ENCODE peak calls at places on chromosome 17, in nine cellular contexts. One of them, this sample, is unnamed.

GRCh38 chr17:57832711-57833596 is 16.9 kb downstream of the MRPS23 start:
- DNase-seq in activated CD8-positive, alpha-beta memory T cell treated with anti-CD3 and anti-CD28 coated beads, Interleukin-2, amount 50 U/mL, for 4 hours: peak; percentile 69
- DNase-seq in NCI-H2081: peak; percentile 83
- DNase-seq in stimulated activated CD4-positive, alpha-beta T cell treated with anti-CD3 and anti-CD28 coated beads, Interleukin-1b, Interleukin-23, amount 100 ng/mL, for 24 hours: peak; percentile 49
- DNase-seq in non-pigmented ciliary epithelial cell: no peak
- DNase-seq in COR-L47: peak; percentile 81
- DNase-seq in amygdala: peak; percentile 22
- DNase-seq in heart right ventricle: peak; percentile 74
- DNase-seq in tibial nerve: peak; percentile 71
- DNase-seq in this sample: peak; percentile 81

GRCh38 chr17:58369214-58370031 is 17.4 kb upstream of the SUPT4H1 start:
- DNase-seq in activated CD8-positive, alpha-beta memory T cell treated with anti-CD3 and anti-CD28 coated beads, Interleukin-2, amount 50 U/mL, for 4 hours: no peak
- DNase-seq in NCI-H2081: no peak
- DNase-seq in stimulated activated CD4-positive, alpha-beta T cell treated with anti-CD3 and anti-CD28 coated beads, Interleukin-1b, Interleukin-23, amount 100 ng/mL, for 24 hours: no peak
- DNase-seq in non-pigmented ciliary epithelial cell: no peak
- DNase-seq in COR-L47: no peak
- DNase-seq in amygdala: no peak
- DNase-seq in heart right ventricle: no peak
- DNase-seq in tibial nerve: no peak
- DNase-seq in this sample: no peak

GRCh38 chr17:41520821-41521521 is 2.3 kb upstream of the KRT15 start:
- DNase-seq in activated CD8-positive, alpha-beta memory T cell treated with anti-CD3 and anti-CD28 coated beads, Interleukin-2, amount 50 U/mL, for 4 hours: no peak
- DNase-seq in NCI-H2081: peak; percentile 89
- DNase-seq in stimulated activated CD4-positive, alpha-beta T cell treated with anti-CD3 and anti-CD28 coated beads, Interleukin-1b, Interleukin-23, amount 100 ng/mL, for 24 hours: no peak
- DNase-seq in non-pigmented ciliary epithelial cell: no peak
- DNase-seq in COR-L47: peak; percentile 91
- DNase-seq in amygdala: no peak
- DNase-seq in heart right ventricle: no peak
- DNase-seq in tibial nerve: no peak
- DNase-seq in this sample: no peak

GRCh38 chr17:8131844-8132441 is 8.0 kb upstream of the HES7 start:
- DNase-seq in activated CD8-positive, alpha-beta memory T cell treated with anti-CD3 and anti-CD28 coated beads, Interleukin-2, amount 50 U/mL, for 4 hours: no peak
- DNase-seq in NCI-H2081: no peak
- DNase-seq in stimulated activated CD4-positive, alpha-beta T cell treated with anti-CD3 and anti-CD28 coated beads, Interleukin-1b, Interleukin-23, amount 100 ng/mL, for 24 hours: no peak
- DNase-seq in non-pigmented ciliary epithelial cell: no peak
- DNase-seq in COR-L47: no peak
- DNase-seq in amygdala: no peak
- DNase-seq in heart right ventricle: no peak
- DNase-seq in tibial nerve: no peak
- DNase-seq in this sample: no peak

GRCh38 chr17:17189559-17189958 is 16.6 kb downstream of the PLD6 start:
- DNase-seq in activated CD8-positive, alpha-beta memory T cell treated with anti-CD3 and anti-CD28 coated beads, Interleukin-2, amount 50 U/mL, for 4 hours: no peak
- DNase-seq in NCI-H2081: no peak
- DNase-seq in stimulated activated CD4-positive, alpha-beta T cell treated with anti-CD3 and anti-CD28 coated beads, Interleukin-1b, Interleukin-23, amount 100 ng/mL, for 24 hours: no peak
- DNase-seq in non-pigmented ciliary epithelial cell: no peak
- DNase-seq in COR-L47: no peak
- DNase-seq in amygdala: no peak
- DNase-seq in heart right ventricle: no peak
- DNase-seq in tibial nerve: no peak
- DNase-seq in this sample: no peak

GRCh38 chr17:43848601-43849000 is 1.6 kb downstream of the CD300LG start:
- DNase-seq in activated CD8-positive, alpha-beta memory T cell treated with anti-CD3 and anti-CD28 coated beads, Interleukin-2, amount 50 U/mL, for 4 hours: no peak
- DNase-seq in NCI-H2081: no peak
- DNase-seq in stimulated activated CD4-positive, alpha-beta T cell treated with anti-CD3 and anti-CD28 coated beads, Interleukin-1b, Interleukin-23, amount 100 ng/mL, for 24 hours: no peak
- DNase-seq in non-pigmented ciliary epithelial cell: no peak
- DNase-seq in COR-L47: no peak
- DNase-seq in amygdala: no peak
- DNase-seq in heart right ventricle: no peak
- DNase-seq in tibial nerve: no peak
- DNase-seq in this sample: no peak

GRCh38 chr17:40866838-40867237 is at the start of gene KRT12:
- DNase-seq in activated CD8-positive, alpha-beta memory T cell treated with anti-CD3 and anti-CD28 coated beads, Interleukin-2, amount 50 U/mL, for 4 hours: no peak
- DNase-seq in NCI-H2081: no peak
- DNase-seq in stimulated activated CD4-positive, alpha-beta T cell treated with anti-CD3 and anti-CD28 coated beads, Interleukin-1b, Interleukin-23, amount 100 ng/mL, for 24 hours: no peak
- DNase-seq in non-pigmented ciliary epithelial cell: no peak
- DNase-seq in COR-L47: no peak
- DNase-seq in amygdala: no peak
- DNase-seq in heart right ventricle: no peak
- DNase-seq in tibial nerve: no peak
- DNase-seq in this sample: no peak

GRCh38 chr17:491086-492014 is 138.7 kb upstream of the RPH3AL start:
- DNase-seq in activated CD8-positive, alpha-beta memory T cell treated with anti-CD3 and anti-CD28 coated beads, Interleukin-2, amount 50 U/mL, for 4 hours: peak; percentile 35
- DNase-seq in NCI-H2081: no peak
- DNase-seq in stimulated activated CD4-positive, alpha-beta T cell treated with anti-CD3 and anti-CD28 coated beads, Interleukin-1b, Interleukin-23, amount 100 ng/mL, for 24 hours: no peak
- DNase-seq in non-pigmented ciliary epithelial cell: no peak
- DNase-seq in COR-L47: no peak
- DNase-seq in amygdala: no peak
- DNase-seq in heart right ventricle: peak; percentile 43
- DNase-seq in tibial nerve: no peak
- DNase-seq in this sample: peak; percentile 37

GRCh38 chr17:16407911-16408588 is 7.3 kb upstream of the TRPV2 start:
- DNase-seq in activated CD8-positive, alpha-beta memory T cell treated with anti-CD3 and anti-CD28 coated beads, Interleukin-2, amount 50 U/mL, for 4 hours: no peak
- DNase-seq in NCI-H2081: no peak
- DNase-seq in stimulated activated CD4-positive, alpha-beta T cell treated with anti-CD3 and anti-CD28 coated beads, Interleukin-1b, Interleukin-23, amount 100 ng/mL, for 24 hours: no peak
- DNase-seq in non-pigmented ciliary epithelial cell: no peak
- DNase-seq in COR-L47: peak; percentile 16
- DNase-seq in amygdala: no peak
- DNase-seq in heart right ventricle: peak; percentile 73
- DNase-seq in tibial nerve: peak; percentile 82
- DNase-seq in this sample: peak; percentile 77

GRCh38 chr17:66415366-66416206 is 113.2 kb downstream of the PRKCA start:
- DNase-seq in activated CD8-positive, alpha-beta memory T cell treated with anti-CD3 and anti-CD28 coated beads, Interleukin-2, amount 50 U/mL, for 4 hours: no peak
- DNase-seq in NCI-H2081: no peak
- DNase-seq in stimulated activated CD4-positive, alpha-beta T cell treated with anti-CD3 and anti-CD28 coated beads, Interleukin-1b, Interleukin-23, amount 100 ng/mL, for 24 hours: no peak
- DNase-seq in non-pigmented ciliary epithelial cell: no peak
- DNase-seq in COR-L47: no peak
- DNase-seq in amygdala: no peak
- DNase-seq in heart right ventricle: no peak
- DNase-seq in tibial nerve: no peak
- DNase-seq in this sample: peak; percentile 79

GRCh38 chr17:78923660-78924453 is 1.3 kb downstream of the TIMP2 start:
- DNase-seq in activated CD8-positive, alpha-beta memory T cell treated with anti-CD3 and anti-CD28 coated beads, Interleukin-2, amount 50 U/mL, for 4 hours: peak; percentile 60
- DNase-seq in NCI-H2081: no peak
- DNase-seq in stimulated activated CD4-positive, alpha-beta T cell treated with anti-CD3 and anti-CD28 coated beads, Interleukin-1b, Interleukin-23, amount 100 ng/mL, for 24 hours: no peak
- DNase-seq in non-pigmented ciliary epithelial cell: no peak
- DNase-seq in COR-L47: peak; percentile 20
- DNase-seq in amygdala: no peak
- DNase-seq in heart right ventricle: peak; percentile 47
- DNase-seq in tibial nerve: peak; percentile 60
- DNase-seq in this sample: peak; percentile 80

GRCh38 chr17:82440991-82441627 is 9.4 kb downstream of the CYBC1 start:
- DNase-seq in activated CD8-positive, alpha-beta memory T cell treated with anti-CD3 and anti-CD28 coated beads, Interleukin-2, amount 50 U/mL, for 4 hours: no peak
- DNase-seq in NCI-H2081: no peak
- DNase-seq in stimulated activated CD4-positive, alpha-beta T cell treated with anti-CD3 and anti-CD28 coated beads, Interleukin-1b, Interleukin-23, amount 100 ng/mL, for 24 hours: no peak
- DNase-seq in non-pigmented ciliary epithelial cell: no peak
- DNase-seq in COR-L47: no peak
- DNase-seq in amygdala: no peak
- DNase-seq in heart right ventricle: no peak
- DNase-seq in tibial nerve: no peak
- DNase-seq in this sample: no peak

GRCh38 chr17:77286641-77287431 is 146.1 kb downstream of the SEC14L1 start:
- DNase-seq in activated CD8-positive, alpha-beta memory T cell treated with anti-CD3 and anti-CD28 coated beads, Interleukin-2, amount 50 U/mL, for 4 hours: no peak
- DNase-seq in NCI-H2081: peak; percentile 96
- DNase-seq in stimulated activated CD4-positive, alpha-beta T cell treated with anti-CD3 and anti-CD28 coated beads, Interleukin-1b, Interleukin-23, amount 100 ng/mL, for 24 hours: no peak
- DNase-seq in non-pigmented ciliary epithelial cell: no peak
- DNase-seq in COR-L47: peak; percentile 81
- DNase-seq in amygdala: no peak
- DNase-seq in heart right ventricle: peak; percentile 49
- DNase-seq in tibial nerve: no peak
- DNase-seq in this sample: peak; percentile 41

GRCh38 chr17:36674278-36674650 is 72.9 kb downstream of the MRM1 start:
- DNase-seq in activated CD8-positive, alpha-beta memory T cell treated with anti-CD3 and anti-CD28 coated beads, Interleukin-2, amount 50 U/mL, for 4 hours: peak; percentile 26
- DNase-seq in NCI-H2081: no peak
- DNase-seq in stimulated activated CD4-positive, alpha-beta T cell treated with anti-CD3 and anti-CD28 coated beads, Interleukin-1b, Interleukin-23, amount 100 ng/mL, for 24 hours: no peak
- DNase-seq in non-pigmented ciliary epithelial cell: no peak
- DNase-seq in COR-L47: no peak
- DNase-seq in amygdala: no peak
- DNase-seq in heart right ventricle: no peak
- DNase-seq in tibial nerve: no peak
- DNase-seq in this sample: no peak

GRCh38 chr17:57755479-57756070 is 10.5 kb upstream of the CCDC182 start:
- DNase-seq in activated CD8-positive, alpha-beta memory T cell treated with anti-CD3 and anti-CD28 coated beads, Interleukin-2, amount 50 U/mL, for 4 hours: no peak
- DNase-seq in NCI-H2081: no peak
- DNase-seq in stimulated activated CD4-positive, alpha-beta T cell treated with anti-CD3 and anti-CD28 coated beads, Interleukin-1b, Interleukin-23, amount 100 ng/mL, for 24 hours: no peak
- DNase-seq in non-pigmented ciliary epithelial cell: no peak
- DNase-seq in COR-L47: no peak
- DNase-seq in amygdala: no peak
- DNase-seq in heart right ventricle: no peak
- DNase-seq in tibial nerve: no peak
- DNase-seq in this sample: no peak

GRCh38 chr17:40501499-40501911 is at the start of gene TNS4:
- DNase-seq in activated CD8-positive, alpha-beta memory T cell treated with anti-CD3 and anti-CD28 coated beads, Interleukin-2, amount 50 U/mL, for 4 hours: no peak
- DNase-seq in NCI-H2081: no peak
- DNase-seq in stimulated activated CD4-positive, alpha-beta T cell treated with anti-CD3 and anti-CD28 coated beads, Interleukin-1b, Interleukin-23, amount 100 ng/mL, for 24 hours: no peak
- DNase-seq in non-pigmented ciliary epithelial cell: no peak
- DNase-seq in COR-L47: no peak
- DNase-seq in amygdala: no peak
- DNase-seq in heart right ventricle: no peak
- DNase-seq in tibial nerve: no peak
- DNase-seq in this sample: no peak

GRCh38 chr17:39132192-39132600 is 19.2 kb downstream of the PLXDC1 start:
- DNase-seq in activated CD8-positive, alpha-beta memory T cell treated with anti-CD3 and anti-CD28 coated beads, Interleukin-2, amount 50 U/mL, for 4 hours: no peak
- DNase-seq in NCI-H2081: no peak
- DNase-seq in stimulated activated CD4-positive, alpha-beta T cell treated with anti-CD3 and anti-CD28 coated beads, Interleukin-1b, Interleukin-23, amount 100 ng/mL, for 24 hours: no peak
- DNase-seq in non-pigmented ciliary epithelial cell: no peak
- DNase-seq in COR-L47: no peak
- DNase-seq in amygdala: no peak
- DNase-seq in heart right ventricle: peak; percentile 44
- DNase-seq in tibial nerve: peak; percentile 51
- DNase-seq in this sample: peak; percentile 42

GRCh38 chr17:18261146-18261515 is 669 bp downstream of the MIEF2 start:
- DNase-seq in activated CD8-positive, alpha-beta memory T cell treated with anti-CD3 and anti-CD28 coated beads, Interleukin-2, amount 50 U/mL, for 4 hours: peak; percentile 47
- DNase-seq in NCI-H2081: no peak
- DNase-seq in stimulated activated CD4-positive, alpha-beta T cell treated with anti-CD3 and anti-CD28 coated beads, Interleukin-1b, Interleukin-23, amount 100 ng/mL, for 24 hours: no peak
- DNase-seq in non-pigmented ciliary epithelial cell: no peak
- DNase-seq in COR-L47: no peak
- DNase-seq in amygdala: no peak
- DNase-seq in heart right ventricle: peak; percentile 86
- DNase-seq in tibial nerve: no peak
- DNase-seq in this sample: peak; percentile 54

GRCh38 chr17:58488428-58488890 is 251 bp upstream of the HSF5 start:
- DNase-seq in activated CD8-positive, alpha-beta memory T cell treated with anti-CD3 and anti-CD28 coated beads, Interleukin-2, amount 50 U/mL, for 4 hours: no peak
- DNase-seq in NCI-H2081: no peak
- DNase-seq in stimulated activated CD4-positive, alpha-beta T cell treated with anti-CD3 and anti-CD28 coated beads, Interleukin-1b, Interleukin-23, amount 100 ng/mL, for 24 hours: no peak
- DNase-seq in non-pigmented ciliary epithelial cell: no peak
- DNase-seq in COR-L47: no peak
- DNase-seq in amygdala: no peak
- DNase-seq in heart right ventricle: no peak
- DNase-seq in tibial nerve: no peak
- DNase-seq in this sample: no peak

GRCh38 chr17:18364166-18364565 is 816 bp upstream of the SHMT1 start:
- DNase-seq in activated CD8-positive, alpha-beta memory T cell treated with anti-CD3 and anti-CD28 coated beads, Interleukin-2, amount 50 U/mL, for 4 hours: no peak
- DNase-seq in NCI-H2081: no peak
- DNase-seq in stimulated activated CD4-positive, alpha-beta T cell treated with anti-CD3 and anti-CD28 coated beads, Interleukin-1b, Interleukin-23, amount 100 ng/mL, for 24 hours: no peak
- DNase-seq in non-pigmented ciliary epithelial cell: no peak
- DNase-seq in COR-L47: no peak
- DNase-seq in amygdala: no peak
- DNase-seq in heart right ventricle: no peak
- DNase-seq in tibial nerve: no peak
- DNase-seq in this sample: no peak

GRCh38 chr17:22300177-22300576 is 607.9 kb downstream of the KCNJ18 start:
- DNase-seq in activated CD8-positive, alpha-beta memory T cell treated with anti-CD3 and anti-CD28 coated beads, Interleukin-2, amount 50 U/mL, for 4 hours: no peak
- DNase-seq in NCI-H2081: no peak
- DNase-seq in stimulated activated CD4-positive, alpha-beta T cell treated with anti-CD3 and anti-CD28 coated beads, Interleukin-1b, Interleukin-23, amount 100 ng/mL, for 24 hours: no peak
- DNase-seq in non-pigmented ciliary epithelial cell: no peak
- DNase-seq in COR-L47: no peak
- DNase-seq in amygdala: no peak
- DNase-seq in heart right ventricle: no peak
- DNase-seq in tibial nerve: no peak
- DNase-seq in this sample: no peak

GRCh38 chr17:63543822-63544420 is 6.4 kb upstream of the DCAF7 start:
- DNase-seq in activated CD8-positive, alpha-beta memory T cell treated with anti-CD3 and anti-CD28 coated beads, Interleukin-2, amount 50 U/mL, for 4 hours: no peak
- DNase-seq in NCI-H2081: no peak
- DNase-seq in stimulated activated CD4-positive, alpha-beta T cell treated with anti-CD3 and anti-CD28 coated beads, Interleukin-1b, Interleukin-23, amount 100 ng/mL, for 24 hours: no peak
- DNase-seq in non-pigmented ciliary epithelial cell: no peak
- DNase-seq in COR-L47: no peak
- DNase-seq in amygdala: no peak
- DNase-seq in heart right ventricle: no peak
- DNase-seq in tibial nerve: no peak
- DNase-seq in this sample: no peak

GRCh38 chr17:48055531-48056245 is 7.5 kb downstream of the NFE2L1 start:
- DNase-seq in activated CD8-positive, alpha-beta memory T cell treated with anti-CD3 and anti-CD28 coated beads, Interleukin-2, amount 50 U/mL, for 4 hours: no peak
- DNase-seq in NCI-H2081: no peak
- DNase-seq in stimulated activated CD4-positive, alpha-beta T cell treated with anti-CD3 and anti-CD28 coated beads, Interleukin-1b, Interleukin-23, amount 100 ng/mL, for 24 hours: no peak
- DNase-seq in non-pigmented ciliary epithelial cell: no peak
- DNase-seq in COR-L47: no peak
- DNase-seq in amygdala: no peak
- DNase-seq in heart right ventricle: no peak
- DNase-seq in tibial nerve: no peak
- DNase-seq in this sample: no peak

GRCh38 chr17:80175411-80175810 is 5.6 kb downstream of the CARD14 start:
- DNase-seq in activated CD8-positive, alpha-beta memory T cell treated with anti-CD3 and anti-CD28 coated beads, Interleukin-2, amount 50 U/mL, for 4 hours: no peak
- DNase-seq in NCI-H2081: no peak
- DNase-seq in stimulated activated CD4-positive, alpha-beta T cell treated with anti-CD3 and anti-CD28 coated beads, Interleukin-1b, Interleukin-23, amount 100 ng/mL, for 24 hours: no peak
- DNase-seq in non-pigmented ciliary epithelial cell: no peak
- DNase-seq in COR-L47: no peak
- DNase-seq in amygdala: no peak
- DNase-seq in heart right ventricle: no peak
- DNase-seq in tibial nerve: no peak
- DNase-seq in this sample: peak; percentile 43

GRCh38 chr17:12128946-12129345 is 108.3 kb downstream of the MAP2K4 start:
- DNase-seq in activated CD8-positive, alpha-beta memory T cell treated with anti-CD3 and anti-CD28 coated beads, Interleukin-2, amount 50 U/mL, for 4 hours: no peak
- DNase-seq in NCI-H2081: no peak
- DNase-seq in stimulated activated CD4-positive, alpha-beta T cell treated with anti-CD3 and anti-CD28 coated beads, Interleukin-1b, Interleukin-23, amount 100 ng/mL, for 24 hours: no peak
- DNase-seq in non-pigmented ciliary epithelial cell: no peak
- DNase-seq in COR-L47: no peak
- DNase-seq in amygdala: no peak
- DNase-seq in heart right ventricle: no peak
- DNase-seq in tibial nerve: no peak
- DNase-seq in this sample: no peak

GRCh38 chr17:43945074-43945824 is 3.0 kb upstream of the PPY start:
- DNase-seq in activated CD8-positive, alpha-beta memory T cell treated with anti-CD3 and anti-CD28 coated beads, Interleukin-2, amount 50 U/mL, for 4 hours: no peak
- DNase-seq in NCI-H2081: no peak
- DNase-seq in stimulated activated CD4-positive, alpha-beta T cell treated with anti-CD3 and anti-CD28 coated beads, Interleukin-1b, Interleukin-23, amount 100 ng/mL, for 24 hours: no peak
- DNase-seq in non-pigmented ciliary epithelial cell: no peak
- DNase-seq in COR-L47: no peak
- DNase-seq in amygdala: no peak
- DNase-seq in heart right ventricle: no peak
- DNase-seq in tibial nerve: no peak
- DNase-seq in this sample: no peak

GRCh38 chr17:44655983-44656700 is at the start of gene MEIOC:
- DNase-seq in activated CD8-positive, alpha-beta memory T cell treated with anti-CD3 and anti-CD28 coated beads, Interleukin-2, amount 50 U/mL, for 4 hours: peak; percentile 23
- DNase-seq in NCI-H2081: peak; percentile 78
- DNase-seq in stimulated activated CD4-positive, alpha-beta T cell treated with anti-CD3 and anti-CD28 coated beads, Interleukin-1b, Interleukin-23, amount 100 ng/mL, for 24 hours: no peak
- DNase-seq in non-pigmented ciliary epithelial cell: no peak
- DNase-seq in COR-L47: no peak
- DNase-seq in amygdala: no peak
- DNase-seq in heart right ventricle: no peak
- DNase-seq in tibial nerve: no peak
- DNase-seq in this sample: no peak

GRCh38 chr17:34384822-34385605 is 22.0 kb upstream of the CCL1 start:
- DNase-seq in activated CD8-positive, alpha-beta memory T cell treated with anti-CD3 and anti-CD28 coated beads, Interleukin-2, amount 50 U/mL, for 4 hours: no peak
- DNase-seq in NCI-H2081: no peak
- DNase-seq in stimulated activated CD4-positive, alpha-beta T cell treated with anti-CD3 and anti-CD28 coated beads, Interleukin-1b, Interleukin-23, amount 100 ng/mL, for 24 hours: no peak
- DNase-seq in non-pigmented ciliary epithelial cell: no peak
- DNase-seq in COR-L47: no peak
- DNase-seq in amygdala: no peak
- DNase-seq in heart right ventricle: no peak
- DNase-seq in tibial nerve: no peak
- DNase-seq in this sample: no peak

GRCh38 chr17:57622886-57623433 is 122.1 kb downstream of the CCDC182 start:
- DNase-seq in activated CD8-positive, alpha-beta memory T cell treated with anti-CD3 and anti-CD28 coated beads, Interleukin-2, amount 50 U/mL, for 4 hours: no peak
- DNase-seq in NCI-H2081: peak; percentile 28
- DNase-seq in stimulated activated CD4-positive, alpha-beta T cell treated with anti-CD3 and anti-CD28 coated beads, Interleukin-1b, Interleukin-23, amount 100 ng/mL, for 24 hours: no peak
- DNase-seq in non-pigmented ciliary epithelial cell: peak; percentile 61
- DNase-seq in COR-L47: no peak
- DNase-seq in amygdala: no peak
- DNase-seq in heart right ventricle: peak; percentile 47
- DNase-seq in tibial nerve: no peak
- DNase-seq in this sample: no peak

GRCh38 chr17:17822189-17822978 is 14.4 kb downstream of the SREBF1 start:
- DNase-seq in activated CD8-positive, alpha-beta memory T cell treated with anti-CD3 and anti-CD28 coated beads, Interleukin-2, amount 50 U/mL, for 4 hours: no peak
- DNase-seq in NCI-H2081: no peak
- DNase-seq in stimulated activated CD4-positive, alpha-beta T cell treated with anti-CD3 and anti-CD28 coated beads, Interleukin-1b, Interleukin-23, amount 100 ng/mL, for 24 hours: no peak
- DNase-seq in non-pigmented ciliary epithelial cell: no peak
- DNase-seq in COR-L47: no peak
- DNase-seq in amygdala: peak; percentile 80
- DNase-seq in heart right ventricle: peak; percentile 61
- DNase-seq in tibial nerve: peak; percentile 86
- DNase-seq in this sample: peak; percentile 73

GRCh38 chr17:39952665-39953470 is 9.9 kb upstream of the GSDMA start:
- DNase-seq in activated CD8-positive, alpha-beta memory T cell treated with anti-CD3 and anti-CD28 coated beads, Interleukin-2, amount 50 U/mL, for 4 hours: peak; percentile 93
- DNase-seq in NCI-H2081: peak; percentile 94
- DNase-seq in stimulated activated CD4-positive, alpha-beta T cell treated with anti-CD3 and anti-CD28 coated beads, Interleukin-1b, Interleukin-23, amount 100 ng/mL, for 24 hours: peak; percentile 79
- DNase-seq in non-pigmented ciliary epithelial cell: peak; percentile 81
- DNase-seq in COR-L47: peak; percentile 93
- DNase-seq in amygdala: peak; percentile 100
- DNase-seq in heart right ventricle: peak; percentile 99
- DNase-seq in tibial nerve: peak; percentile 98
- DNase-seq in this sample: peak; percentile 97

This sample was measured in mucosa of gallbladder.